ENCODE peak calls at places on chromosome 18, in five cellular contexts. B is hepatocyte, S is mucosa of descending colon, E is adrenal gland, P is uterus. V is an unnamed sample.

GRCh38 chr18:58362829-58363231 is 266.1 kb downstream of the ALPK2 start:
- DNase-seq in E (no peak), P (no peak), B (no peak), S (no peak), V (no peak)

GRCh38 chr18:58230438-58231179 is 186.6 kb downstream of the NEDD4L start:
- DNase-seq in B (peak), P (no peak), E (no peak), S (no peak), V (no peak)

GRCh38 chr18:26052497-26052896 is 37.9 kb downstream of the SS18 start:
- DNase-seq in E (no peak), B (no peak), P (no peak), S (no peak), V (no peak)

GRCh38 chr18:9869713-9870430 is 15.9 kb upstream of the TXNDC2 start:
- DNase-seq in S (no peak), E (peak), B (peak), P (peak), V (peak)

GRCh38 chr18:51957001-51957400 is 383.0 kb upstream of the DCC start:
- DNase-seq in B (no peak), P (no peak), E (no peak), S (no peak), V (no peak)

GRCh38 chr18:13218376-13219011 is at the start of gene LDLRAD4:
- DNase-seq in P (peak), E (peak), S (peak), B (peak), V (peak)

GRCh38 chr18:59691046-59691395 is 6.2 kb downstream of the CCBE1 start:
- DNase-seq in E (no peak), P (no peak), S (no peak), B (no peak), V (no peak)

GRCh38 chr18:51168031-51168742 is 29.3 kb downstream of the MEX3C start:
- DNase-seq in P (no peak), B (no peak), E (no peak), S (no peak), V (no peak)

GRCh38 chr18:68150976-68151375 is 563.9 kb downstream of the TMX3 start:
- DNase-seq in B (no peak), E (no peak), S (no peak), P (no peak), V (no peak)

GRCh38 chr18:12231040-12231882 is 22.9 kb upstream of the CIDEA start:
- DNase-seq in S (no peak), B (no peak), E (no peak), P (no peak), V (no peak)

GRCh38 chr18:26875040-26875654 is 9.6 kb upstream of the AQP4 start:
- DNase-seq in P (no peak), E (no peak), S (no peak), B (peak), V (no peak)

GRCh38 chr18:2111456-2111855 is 459.8 kb downstream of the METTL4 start:
- DNase-seq in P (no peak), B (no peak), S (no peak), E (no peak), V (no peak)

GRCh38 chr18:51390695-51391094 is 193.2 kb upstream of the MEX3C start:
- DNase-seq in B (no peak), S (no peak), P (no peak), E (no peak), V (no peak)

GRCh38 chr18:52936931-52937330 is 596.9 kb downstream of the DCC start:
- DNase-seq in P (no peak), S (no peak), E (no peak), B (no peak), V (no peak)

GRCh38 chr18:26497881-26498280 is 50.5 kb downstream of the KCTD1 start:
- DNase-seq in E (no peak), S (no peak), B (no peak), P (no peak), V (no peak)

GRCh38 chr18:45686892-45687611 is 36.9 kb upstream of the SLC14A1 start:
- DNase-seq in B (no peak), S (peak), E (peak), P (no peak), V (peak)

GRCh38 chr18:79393181-79393598 is 2.5 kb upstream of the NFATC1 start:
- DNase-seq in E (no peak), P (peak), S (peak), B (no peak), V (peak)

GRCh38 chr18:44815108-44815507 is 134.4 kb downstream of the SETBP1 start:
- DNase-seq in P (no peak), E (no peak), B (no peak), S (no peak), V (no peak)

GRCh38 chr18:76658627-76659026 is 163.6 kb upstream of the ZNF516 start:
- DNase-seq in E (no peak), B (no peak), S (no peak), P (no peak), V (peak)

GRCh38 chr18:58263733-58264469 is 219.9 kb downstream of the NEDD4L start:
- DNase-seq in S (no peak), P (no peak), B (no peak), E (peak), V (no peak)

GRCh38 chr18:12765127-12765526 is 62.3 kb downstream of the PSMG2 start:
- DNase-seq in B (no peak), E (no peak), P (no peak), S (peak), V (no peak)

GRCh38 chr18:4391859-4392258 is 63.2 kb downstream of the DLGAP1 start:
- DNase-seq in S (no peak), B (no peak), E (no peak), P (no peak), V (peak)

GRCh38 chr18:48541026-48541746 is 2.4 kb downstream of the CTIF start:
- DNase-seq in E (peak), S (peak), P (peak), B (peak), V (peak)

GRCh38 chr18:48875314-48875941 is 75.3 kb downstream of the SMAD7 start:
- DNase-seq in P (no peak), B (no peak), E (no peak), S (peak), V (no peak)

GRCh38 chr18:28112056-28112470 is 64.9 kb downstream of the CDH2 start:
- DNase-seq in S (no peak), P (no peak), B (peak), E (no peak), V (no peak)

GRCh38 chr18:74831571-74832250 is 234.0 kb downstream of the ZNF407 start:
- DNase-seq in S (no peak), E (no peak), P (no peak), B (no peak), V (no peak)

GRCh38 chr18:23260932-23261590 is 125.8 kb downstream of the CABLES1 start:
- DNase-seq in B (no peak), S (no peak), P (no peak), E (no peak), V (no peak)

GRCh38 chr18:54388203-54389142 is 30.8 kb downstream of the C18orf54 start:
- DNase-seq in B (peak), P (no peak), S (peak), E (peak), V (peak)

GRCh38 chr18:13381907-13382682 is 163.5 kb downstream of the LDLRAD4 start:
- DNase-seq in B (no peak), E (peak), S (peak), P (peak), V (peak)

GRCh38 chr18:79344208-79344581 is 51.5 kb upstream of the NFATC1 start:
- DNase-seq in B (no peak), E (no peak), S (no peak), P (no peak), V (no peak)

GRCh38 chr18:22830511-22830910 is 102.6 kb upstream of the RBBP8 start:
- DNase-seq in P (no peak), B (no peak), S (no peak), E (no peak), V (no peak)

GRCh38 chr18:23970161-23971153 is 44.1 kb upstream of the TTC39C start:
- DNase-seq in P (no peak), E (no peak), S (no peak), B (no peak), V (peak)

GRCh38 chr18:79129120-79129519 is 59.9 kb downstream of the ATP9B start:
- DNase-seq in S (no peak), B (no peak), P (no peak), E (no peak), V (no peak)

GRCh38 chr18:69968073-69968472 is 20.4 kb upstream of the CD226 start:
- DNase-seq in E (no peak), S (no peak), P (no peak), B (no peak), V (no peak)

GRCh38 chr18:23212161-23212560 is 76.9 kb downstream of the CABLES1 start:
- DNase-seq in S (no peak), E (no peak), B (no peak), P (no peak), V (no peak)

GRCh38 chr18:58541789-58542425 is 87.0 kb downstream of the ALPK2 start:
- DNase-seq in P (no peak), E (no peak), B (peak), S (no peak), V (peak)

DNA sequence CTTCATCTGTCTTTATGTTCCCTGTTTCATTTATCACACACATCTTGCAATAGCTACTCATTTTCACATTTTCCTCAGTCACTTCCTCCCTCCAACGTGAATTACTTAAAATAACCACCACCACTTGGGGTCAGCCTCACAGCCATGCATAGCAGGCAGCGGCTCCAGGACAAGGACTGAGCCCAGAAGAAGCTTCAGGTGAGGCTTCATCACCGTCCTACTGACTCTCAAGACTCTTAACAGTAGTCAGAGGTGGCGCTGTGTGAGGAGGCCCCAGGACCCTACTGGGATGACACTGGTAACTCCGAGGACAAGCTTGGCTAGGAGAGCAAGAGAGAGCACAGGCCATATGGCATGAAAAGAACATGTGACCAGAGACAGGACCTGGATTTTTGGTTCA is 15.5 kb upstream of the ST8SIA5 start:
- DNase-seq in E (no peak), B (no peak), P (no peak), S (no peak), V (no peak)
- TF ChIP-seq CTCF in E (no peak), B (no peak), P (no peak), S (no peak), V (no peak)

GRCh38 chr18:56872140-56872539 is 221.0 kb downstream of the WDR7 start:
- DNase-seq in B (no peak), P (no peak), E (no peak), S (no peak), V (no peak)
- TF ChIP-seq CTCF in B (no peak), P (no peak), E (no peak), S (no peak), V (no peak)

DNA sequence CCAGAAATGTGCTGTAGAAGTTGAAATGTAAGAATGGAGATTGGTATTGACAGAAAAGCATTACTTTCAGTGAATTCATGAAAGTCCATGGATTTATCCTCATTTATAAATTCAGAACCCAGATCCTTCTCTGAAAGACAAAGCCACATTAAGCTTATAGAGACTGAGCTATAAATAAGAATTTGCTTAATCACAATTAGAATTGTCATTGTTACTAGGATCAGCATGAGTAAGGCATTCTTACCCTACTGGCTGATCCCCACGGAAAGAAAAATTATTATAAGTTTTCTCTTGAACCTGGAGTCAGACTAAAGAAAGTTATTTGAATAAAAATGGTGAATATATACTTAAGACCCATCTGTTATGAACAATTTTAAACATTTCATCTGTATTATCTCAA is 199.2 kb upstream of the DTNA start:
- DNase-seq in E (no peak), B (no peak), S (no peak), P (no peak), V (no peak)
- TF ChIP-seq CTCF in E (no peak), B (no peak), S (no peak), P (no peak), V (no peak)

DNA sequence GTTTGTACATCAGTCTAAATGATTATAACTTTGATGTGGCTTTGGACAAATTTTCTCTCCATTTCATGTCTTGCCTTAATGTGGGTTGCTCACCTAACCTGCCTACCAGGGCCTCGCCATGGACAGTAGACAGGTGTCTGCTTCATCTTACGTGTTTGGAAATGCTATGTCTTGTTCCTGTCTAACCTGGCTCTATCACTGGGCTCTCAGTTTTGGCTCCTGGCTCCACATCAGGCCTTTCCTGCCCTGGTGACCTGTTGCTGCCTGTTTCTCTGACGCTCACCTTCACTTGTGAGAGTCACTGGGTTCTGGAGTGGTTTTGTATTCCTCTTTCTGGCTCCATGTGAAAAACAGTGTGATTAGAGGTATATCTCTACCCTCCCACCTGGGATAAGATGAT is 65.9 kb downstream of the PHLPP1 start:
- DNase-seq in P (no peak), S (no peak), B (no peak), E (no peak), V (no peak)
- TF ChIP-seq CTCF in P (no peak), S (no peak), B (no peak), E (no peak), V (no peak)

DNA sequence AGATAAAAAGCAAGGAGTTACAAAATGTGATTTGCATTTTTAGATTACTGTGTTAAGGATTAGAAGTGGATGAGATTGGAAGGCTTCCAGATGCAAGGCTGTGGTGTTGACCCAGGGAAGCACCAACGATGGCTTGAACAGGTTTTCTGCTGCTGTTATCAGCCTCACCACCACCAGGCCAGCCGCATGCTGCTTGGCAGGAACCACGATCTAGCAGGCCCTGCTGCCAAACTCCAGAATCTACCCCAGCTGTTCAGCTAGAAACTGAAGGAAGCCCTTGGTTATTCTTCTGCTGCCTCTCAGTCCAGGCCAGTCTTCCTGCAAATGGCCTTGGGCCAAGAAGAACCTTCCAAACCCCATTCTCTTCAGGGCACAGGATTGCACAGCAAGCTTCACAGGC is 133.9 kb downstream of the MTCL1 start:
- DNase-seq in P (no peak), B (no peak), E (no peak), S (no peak), V (no peak)
- TF ChIP-seq CTCF in P (no peak), B (no peak), E (no peak), S (no peak), V (no peak)